ENCODE peak calls at places on chromosomes 11 and 22, in four cellular contexts. One of them, this sample, is unnamed.

GRCh38 chr11:117693344-117693743 is 103.7 kb downstream of the DSCAML1 start:
- DNase-seq in IMR-90: no peak
- DNase-seq in sigmoid colon: no peak
- DNase-seq in HCT116: no peak
- DNase-seq in this sample: no peak

GRCh38 chr11:1403721-1404460 is 14.2 kb downstream of the BRSK2 start:
- DNase-seq in HCT116: no peak
- DNase-seq in sigmoid colon: no peak
- DNase-seq in IMR-90: no peak
- DNase-seq in this sample: no peak

GRCh38 chr11:69308531-69308930 is 14.6 kb downstream of the MYEOV start:
- DNase-seq in IMR-90: no peak
- DNase-seq in sigmoid colon: peak
- DNase-seq in HCT116: no peak
- DNase-seq in this sample: no peak

GRCh38 chr11:75246006-75246672 is 5.6 kb downstream of the TPBGL start:
- DNase-seq in HCT116: no peak
- DNase-seq in sigmoid colon: no peak
- DNase-seq in IMR-90: no peak
- DNase-seq in this sample: no peak

GRCh38 chr11:111765320-111765983 is 737 bp downstream of the PPP2R1B start:
- DNase-seq in sigmoid colon: no peak
- DNase-seq in IMR-90: no peak
- DNase-seq in HCT116: no peak
- DNase-seq in this sample: no peak

GRCh38 chr11:22192642-22193347 is at the start of gene ANO5:
- DNase-seq in HCT116: no peak
- DNase-seq in IMR-90: no peak
- DNase-seq in sigmoid colon: peak
- DNase-seq in this sample: no peak

GRCh38 chr11:9072790-9073189 is 18.6 kb downstream of the SCUBE2 start:
- DNase-seq in sigmoid colon: no peak
- DNase-seq in IMR-90: no peak
- DNase-seq in HCT116: no peak
- DNase-seq in this sample: no peak

GRCh38 chr11:106988151-106988806 is 30.0 kb downstream of the GUCY1A2 start:
- DNase-seq in sigmoid colon: no peak
- DNase-seq in IMR-90: peak
- DNase-seq in HCT116: no peak
- DNase-seq in this sample: no peak

GRCh38 chr22:48938741-48939140 is 888.9 kb downstream of the BRD1 start:
- DNase-seq in HCT116: no peak
- DNase-seq in IMR-90: no peak
- DNase-seq in sigmoid colon: peak
- DNase-seq in this sample: no peak

GRCh38 chr11:112564228-112564955 is 303.7 kb upstream of the PLET1 start:
- DNase-seq in sigmoid colon: no peak
- DNase-seq in IMR-90: peak
- DNase-seq in HCT116: no peak
- DNase-seq in this sample: peak

GRCh38 chr11:9566561-9567063 is 6.9 kb upstream of the WEE1 start:
- DNase-seq in IMR-90: peak
- DNase-seq in HCT116: no peak
- DNase-seq in sigmoid colon: no peak
- DNase-seq in this sample: no peak

GRCh38 chr11:89491141-89491690 is at the start of gene NOX4:
- DNase-seq in sigmoid colon: peak
- DNase-seq in IMR-90: peak
- DNase-seq in HCT116: no peak
- DNase-seq in this sample: no peak

GRCh38 chr11:4134844-4135243 is 40.2 kb downstream of the RRM1 start:
- DNase-seq in sigmoid colon: no peak
- DNase-seq in HCT116: no peak
- DNase-seq in IMR-90: peak
- DNase-seq in this sample: peak

DNA sequence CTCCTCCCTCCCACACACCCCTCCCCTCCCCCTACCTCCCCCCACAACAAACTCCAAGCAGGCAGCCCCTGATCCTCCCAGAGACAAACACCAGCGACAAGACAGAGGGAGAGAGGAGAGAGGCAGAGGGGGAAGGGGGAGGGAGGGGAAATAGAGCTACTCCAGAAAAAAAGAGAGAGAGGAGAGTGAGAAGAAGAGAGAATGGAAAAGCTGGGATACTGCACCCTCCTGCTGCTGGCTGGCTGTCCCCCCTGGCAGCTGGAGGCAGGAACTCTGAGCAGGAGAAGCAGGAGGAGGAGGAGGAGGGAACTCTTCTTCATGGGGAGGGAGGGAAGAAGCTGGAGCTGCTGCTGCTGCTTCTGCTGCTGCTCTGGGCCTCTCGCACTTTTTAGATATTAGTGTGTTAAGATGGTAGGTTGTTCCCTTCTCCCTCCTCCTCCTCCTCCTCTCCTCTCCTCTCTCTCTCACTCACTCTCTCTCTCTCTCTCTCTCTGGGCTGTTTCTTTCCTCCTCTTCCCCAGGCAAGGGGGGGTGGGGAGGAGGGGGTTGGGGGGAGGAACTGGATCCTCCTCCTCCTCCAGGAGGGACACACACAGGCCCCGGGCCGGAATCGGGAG is 435 bp downstream of the PHF21A start:
- DNase-seq in HCT116: no peak
- DNase-seq in IMR-90: peak
- DNase-seq in sigmoid colon: peak
- DNase-seq in this sample: peak
- TF ChIP-seq POLR2A in HCT116: no peak
- TF ChIP-seq POLR2A in IMR-90: no peak
- TF ChIP-seq POLR2A in sigmoid colon: peak
- TF ChIP-seq POLR2A in this sample: peak

GRCh38 chr22:41543854-41544670 is at the start of gene POLR3H:
- DNase-seq in HCT116: peak
- DNase-seq in IMR-90: peak
- DNase-seq in sigmoid colon: peak
- DNase-seq in this sample: peak
- TF ChIP-seq POLR2A in HCT116: no peak
- TF ChIP-seq POLR2A in IMR-90: peak
- TF ChIP-seq POLR2A in sigmoid colon: no peak
- TF ChIP-seq POLR2A in this sample: peak

DNA sequence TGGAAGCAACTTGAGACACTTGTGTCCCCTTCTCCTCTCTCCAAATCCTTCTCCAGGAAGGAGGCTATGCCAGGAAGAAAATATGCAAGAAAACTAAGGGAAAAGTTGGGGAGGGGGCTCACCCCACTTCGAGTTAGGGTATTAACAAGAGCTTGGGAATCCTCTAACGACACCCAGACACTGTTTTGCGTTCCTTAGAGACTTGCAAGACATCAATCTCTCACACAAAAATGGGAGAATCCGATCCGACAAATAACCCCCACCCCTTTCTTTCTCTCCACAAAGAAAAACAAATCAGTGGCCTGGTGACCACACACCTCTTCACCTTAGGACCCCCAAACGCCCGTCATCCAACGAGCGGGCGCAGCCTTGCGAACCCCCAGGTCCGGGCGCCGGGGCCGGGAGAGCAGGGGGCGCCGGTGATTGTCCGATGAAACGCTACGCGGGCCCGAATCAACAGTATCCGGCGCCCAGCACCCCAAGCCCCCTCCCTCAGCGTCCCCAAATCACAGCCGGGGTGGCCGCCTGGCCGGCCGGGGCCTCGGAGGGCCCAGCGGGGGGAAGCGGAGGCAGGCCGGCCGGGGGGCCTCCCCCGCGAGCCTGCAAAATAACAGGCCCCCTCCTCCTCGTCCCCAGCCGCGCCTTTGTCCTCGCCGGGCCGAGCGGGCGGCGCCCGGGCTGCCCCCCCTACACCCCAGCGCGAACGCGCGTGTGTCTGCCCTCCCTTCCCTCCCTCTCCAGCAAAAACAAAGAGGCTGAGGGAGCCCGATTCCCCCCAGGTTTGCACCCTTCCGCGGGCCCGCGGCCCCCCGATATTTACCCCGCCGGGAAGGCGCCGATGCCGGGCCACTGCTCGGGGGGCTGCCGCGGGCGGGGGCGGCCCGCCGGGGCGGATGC is 645 bp downstream of the CSNK1E start:
- DNase-seq in sigmoid colon: peak
- DNase-seq in IMR-90: peak
- DNase-seq in HCT116: no peak
- DNase-seq in this sample: peak
- TF ChIP-seq POLR2A in sigmoid colon: peak
- TF ChIP-seq POLR2A in IMR-90: peak
- TF ChIP-seq POLR2A in HCT116: no peak
- TF ChIP-seq POLR2A in this sample: no peak

DNA sequence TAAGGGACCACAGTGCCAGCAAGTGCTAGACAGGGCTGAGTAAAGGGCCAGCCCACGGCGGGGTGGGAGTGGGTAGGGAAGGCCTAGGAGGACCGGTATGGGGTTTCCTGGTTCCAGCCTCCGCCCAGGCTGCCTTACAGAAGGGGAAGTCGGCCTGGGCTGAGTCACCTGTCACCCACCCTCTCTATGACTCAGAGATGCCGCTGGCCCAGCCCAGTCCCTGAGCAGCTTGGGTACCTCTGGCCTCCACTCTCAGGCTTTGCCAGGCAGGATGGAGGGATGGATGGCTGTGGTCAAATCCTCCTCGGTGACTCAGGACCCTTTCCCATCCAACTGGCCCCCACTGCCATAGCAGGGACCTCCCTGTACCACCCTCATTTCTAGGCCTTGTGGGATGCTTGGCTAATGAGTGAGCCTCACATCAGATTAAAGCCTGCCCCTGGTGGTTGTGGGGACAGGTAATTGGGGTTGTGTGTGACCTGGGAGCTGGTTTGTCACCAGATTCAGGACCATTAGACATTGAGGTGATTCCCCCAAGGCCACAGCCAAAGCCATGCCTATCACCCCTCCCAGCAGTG is 13.9 kb downstream of the SLC35E4 start:
- DNase-seq in sigmoid colon: no peak
- DNase-seq in IMR-90: peak
- DNase-seq in HCT116: peak
- DNase-seq in this sample: peak
- TF ChIP-seq POLR2A in sigmoid colon: no peak
- TF ChIP-seq POLR2A in IMR-90: no peak
- TF ChIP-seq POLR2A in HCT116: no peak
- TF ChIP-seq POLR2A in this sample: no peak